ENCODE peak calls at places on chromosomes 4 and X, in ten cellular contexts. K, Z, J, V, B, M, D, H, R and G are unnamed samples. For H3K9me3, the result is how much of the 10 kb centered on the place peaks cover.

GRCh38 chr4:1345905-1346780 is 865 bp upstream of the UVSSA start:
- DNase-seq in K (peak), Z (peak), J (peak), V (peak), B (peak), M (peak), D (peak), H (peak), R (peak), G (peak)

GRCh38 chr4:37905526-37906169 is 14.8 kb downstream of the TBC1D1 start:
- DNase-seq in K (no peak), Z (no peak), J (no peak), V (no peak), B (no peak), M (no peak), D (no peak), H (no peak), R (no peak), G (no peak)

GRCh38 chr4:175971393-175972179 is 94.1 kb upstream of the WDR17 start:
- DNase-seq in K (peak), Z (no peak), J (no peak), V (no peak), B (no peak), M (no peak), D (no peak), H (no peak), R (peak), G (no peak)

GRCh38 chr4:186700746-186701145 is 22.9 kb downstream of the FAT1 start:
- DNase-seq in K (no peak), Z (no peak), J (peak), V (no peak), B (no peak), M (peak), D (no peak), H (no peak), R (peak), G (no peak)

GRCh38 chrX:97672138-97672537 is 788.4 kb downstream of the RPA4 start:
- DNase-seq in K (no peak), Z (peak), J (no peak), V (no peak), B (no peak), M (no peak), D (no peak), H (no peak), R (no peak), G (no peak)

GRCh38 chr4:138367942-138368341 is 125.8 kb upstream of the SLC7A11 start:
- DNase-seq in K (no peak), Z (no peak), J (no peak), V (no peak), B (no peak), M (no peak), D (no peak), H (no peak), R (no peak), G (no peak)

GRCh38 chrX:34805951-34806350 is 136.6 kb upstream of the FAM47B start:
- DNase-seq in K (no peak), Z (no peak), J (no peak), V (no peak), B (no peak), M (no peak), D (no peak), H (no peak), R (no peak), G (no peak)

GRCh38 chr4:17065821-17066220 is 167.4 kb upstream of the LDB2 start:
- DNase-seq in K (no peak), Z (no peak), J (no peak), V (no peak), B (no peak), M (no peak), D (no peak), H (no peak), R (peak), G (no peak)

GRCh38 chrX:39519213-39519544 is 578.6 kb downstream of the BCOR start:
- DNase-seq in K (no peak), Z (peak), J (no peak), V (no peak), B (peak), M (no peak), D (no peak), H (no peak), R (peak), G (no peak)

GRCh38 chrX:16958356-16958755 is 11.9 kb downstream of the REPS2 start:
- DNase-seq in K (peak), Z (no peak), J (no peak), V (no peak), B (no peak), M (no peak), D (no peak), H (no peak), R (no peak), G (no peak)

GRCh38 chr4:152666946-152667345 is 12.9 kb downstream of the TMEM154 start:
- DNase-seq in K (no peak), Z (no peak), J (no peak), V (no peak), B (no peak), M (no peak), D (no peak), H (no peak), R (no peak), G (no peak)

GRCh38 chr4:2755821-2756690 is at the start of gene TNIP2:
- DNase-seq in K (peak), Z (peak), J (peak), V (peak), B (peak), M (peak), D (peak), H (peak), R (peak), G (peak)

GRCh38 chrX:111917591-111917990 is 41.6 kb downstream of the TRPC5OS start:
- DNase-seq in K (peak), Z (no peak), J (no peak), V (no peak), B (no peak), M (no peak), D (no peak), H (no peak), R (no peak), G (no peak)

GRCh38 chrX:102155806-102156179 is at the start of gene BEX5:
- DNase-seq in K (peak), Z (peak), J (peak), V (no peak), B (peak), M (peak), D (peak), H (peak), R (no peak), G (peak)

GRCh38 chr4:83889802-83890201 is 353.9 kb downstream of the GPAT3 start:
- DNase-seq in K (no peak), Z (no peak), J (no peak), V (no peak), B (no peak), M (no peak), D (no peak), H (no peak), R (peak), G (no peak)

GRCh38 chr4:167581449-167581965 is 347.2 kb upstream of the SPOCK3 start:
- DNase-seq in K (no peak), Z (no peak), J (peak), V (no peak), B (no peak), M (no peak), D (no peak), H (no peak), R (no peak), G (no peak)

GRCh38 chr4:167578906-167579305 is 344.6 kb upstream of the SPOCK3 start:
- DNase-seq in K (peak), Z (no peak), J (no peak), V (no peak), B (no peak), M (no peak), D (no peak), H (peak), R (no peak), G (no peak)
- H3K9me3 ChIP-seq in K (under half), Z (under half), J (under half), V (under half), B (under half), M (under half), D (under half), H (under half), R (under half), G (under half)

GRCh38 chr4:106384878-106385277 is 16.3 kb upstream of the GIMD1 start:
- DNase-seq in K (no peak), Z (no peak), J (peak), V (no peak), B (no peak), M (no peak), D (no peak), H (no peak), R (no peak), G (no peak)

GRCh38 chr4:106385853-106386393 is 17.3 kb upstream of the GIMD1 start:
- DNase-seq in K (no peak), Z (no peak), J (peak), V (no peak), B (no peak), M (no peak), D (no peak), H (no peak), R (no peak), G (no peak)

GRCh38 chr4:106380179-106380578 is 11.6 kb upstream of the GIMD1 start:
- DNase-seq in K (no peak), Z (no peak), J (no peak), V (no peak), B (no peak), M (no peak), D (no peak), H (no peak), R (no peak), G (no peak)
- H3K9me3 ChIP-seq in K (under half), Z (under half), J (under half), V (under half), B (under half), M (under half), D (under half), H (under half), R (under half), G (under half)

GRCh38 chrX:141838016-141838415 is at the start of gene MAGEC3:
- DNase-seq in K (no peak), Z (no peak), J (no peak), V (no peak), B (no peak), M (no peak), D (no peak), H (no peak), R (no peak), G (no peak)
- H3K9me3 ChIP-seq in K (under half), Z (under half), J (under half), V (under half), B (under half), M (under half), D (under half), H (under half), R (under half), G (under half)

GRCh38 chrX:152399395-152399794 is 51.7 kb downstream of the GABRA3 start:
- DNase-seq in K (no peak), Z (no peak), J (no peak), V (no peak), B (no peak), M (no peak), D (no peak), H (no peak), R (no peak), G (no peak)
- H3K9me3 ChIP-seq in K (under half), Z (under half), J (under half), V (under half), B (under half), M (under half), D (under half), H (under half), R (under half), G (under half)

GRCh38 chrX:115067812-115068211 is 50.4 kb upstream of the IL13RA2 start:
- DNase-seq in K (no peak), Z (no peak), J (no peak), V (no peak), B (no peak), M (no peak), D (no peak), H (no peak), R (no peak), G (no peak)
- H3K9me3 ChIP-seq in K (under half), Z (under half), J (under half), V (under half), B (under half), M (under half), D (under half), H (under half), R (under half), G (under half)

DNA sequence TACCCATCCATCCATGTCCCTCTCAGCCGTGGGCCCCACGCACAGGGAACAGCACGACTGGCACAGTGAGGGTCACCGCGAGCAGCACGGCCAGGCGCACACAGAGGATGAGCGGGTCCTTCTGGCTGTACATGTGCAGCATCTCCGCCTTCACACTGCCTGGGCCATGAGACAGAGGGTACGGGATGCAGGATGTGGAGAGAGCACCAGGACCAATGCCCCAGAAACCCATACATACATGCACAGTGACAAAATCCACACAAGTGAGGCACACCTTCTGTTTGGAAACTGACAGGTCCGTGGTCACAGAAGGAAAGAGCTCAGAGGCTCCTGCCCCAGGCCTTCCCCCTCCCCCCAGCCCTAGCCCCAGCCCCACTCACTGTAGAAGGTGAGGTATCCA is 9.5 kb downstream of the SLC38A5 start:
- DNase-seq in K (no peak), Z (no peak), J (no peak), V (no peak), B (no peak), M (no peak), D (no peak), H (no peak), R (no peak), G (no peak)
- H3K9me3 ChIP-seq in K (under half), Z (under half), J (under half), V (under half), B (under half), M (under half), D (under half), H (under half), R (under half), G (under half)

DNA sequence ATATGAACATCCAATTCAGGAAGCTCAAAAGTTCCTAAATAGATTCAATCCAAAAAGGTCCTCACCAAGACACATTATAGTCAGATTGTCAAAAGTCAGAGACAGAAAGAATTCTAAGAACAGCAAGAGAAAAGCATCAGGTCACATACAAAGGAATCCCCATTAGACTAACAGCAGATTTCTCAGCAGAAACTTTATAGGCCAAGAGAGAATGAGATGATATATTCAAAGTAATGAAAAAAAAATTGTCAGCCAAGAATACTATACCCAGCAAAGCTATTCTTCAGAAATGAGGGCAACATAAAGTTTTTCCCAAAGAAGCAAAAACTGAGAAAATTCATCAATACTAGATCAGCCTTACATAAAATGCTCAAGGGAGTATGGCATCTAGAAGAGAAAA is 106.6 kb upstream of the SH3RF1 start:
- DNase-seq in K (no peak), Z (no peak), J (no peak), V (no peak), B (no peak), M (no peak), D (no peak), H (no peak), R (no peak), G (no peak)
- H3K9me3 ChIP-seq in K (under half), Z (under half), J (under half), V (under half), B (under half), M (under half), D (under half), H (under half), R (under half), G (under half)